ENCODE peak calls at places on chromosomes 11 and 22, in nine cellular contexts. O is foreskin keratinocyte, R is caudate nucleus, N is right cardiac atrium, T is RWPE1, G is suprapubic skin, B is H1, D is upper lobe of right lung, V is mesendoderm. U is an unnamed sample.

GRCh38 chr11:57240007-57240406 is 3.0 kb upstream of the APLNR start:
- DNase-seq in O (no peak), R (no peak), N (no peak), T (no peak), G (no peak), B (no peak), D (no peak), V (no peak), U (no peak)

GRCh38 chr11:131290111-131290510 is 80.3 kb upstream of the NTM start:
- DNase-seq in O (no peak), R (no peak), N (no peak), T (no peak), G (no peak), B (no peak), D (no peak), V (peak; percentile 33), U (no peak)

GRCh38 chr22:30575011-30575671 is 676 bp upstream of the GAL3ST1 start:
- DNase-seq in O (no peak), R (peak; percentile 69), N (peak; percentile 78), T (no peak), G (no peak), B (no peak), D (no peak), V (peak; percentile 54), U (peak; percentile 47)

GRCh38 chr11:64500176-64501013 is 90.6 kb upstream of the SLC22A12 start:
- DNase-seq in O (no peak), R (no peak), N (peak; percentile 62), T (no peak), G (peak; percentile 39), B (no peak), D (no peak), V (no peak), U (no peak)

GRCh38 chr11:15638386-15638787 is 523.7 kb downstream of the INSC start:
- DNase-seq in O (no peak), R (no peak), N (no peak), T (no peak), G (no peak), B (no peak), D (no peak), V (no peak), U (no peak)

GRCh38 chr11:2451916-2452694 is 7.3 kb downstream of the KCNQ1 start:
- DNase-seq in O (no peak), R (no peak), N (no peak), T (no peak), G (peak; percentile 50), B (no peak), D (peak; percentile 47), V (no peak), U (no peak)

GRCh38 chr11:58067685-58068084 is 36.9 kb downstream of the OR6Q1 start:
- DNase-seq in O (no peak), R (no peak), N (no peak), T (no peak), G (no peak), B (no peak), D (no peak), V (no peak), U (no peak)

GRCh38 chr11:66568124-66568916 is at the start of gene CTSF:
- DNase-seq in O (no peak), R (peak; percentile 85), N (peak; percentile 96), T (peak; percentile 96), G (peak; percentile 91), B (no peak), D (peak; percentile 94), V (no peak), U (peak; percentile 91)

GRCh38 chr11:74004694-74005615 is 3.9 kb downstream of the UCP3 start:
- DNase-seq in O (no peak), R (no peak), N (no peak), T (no peak), G (no peak), B (no peak), D (no peak), V (no peak), U (no peak)

GRCh38 chr11:31810779-31811647 is at the start of gene PAX6:
- DNase-seq in O (no peak), R (peak; percentile 37), N (peak; percentile 63), T (peak; percentile 51), G (no peak), B (no peak), D (no peak), V (peak; percentile 88), U (no peak)

GRCh38 chr22:20015971-20016733 is 471 bp downstream of the ARVCF start:
- DNase-seq in O (no peak), R (no peak), N (peak; percentile 77), T (no peak), G (no peak), B (no peak), D (peak; percentile 80), V (peak; percentile 36), U (peak; percentile 39)

GRCh38 chr22:43002198-43002577 is 12.8 kb downstream of the PACSIN2 start:
- DNase-seq in O (peak; percentile 66), R (no peak), N (no peak), T (peak; percentile 34), G (no peak), B (no peak), D (no peak), V (peak; percentile 74), U (no peak)

GRCh38 chr11:131674051-131674755 is 303.8 kb downstream of the NTM start:
- DNase-seq in O (peak; percentile 46), R (peak; percentile 69), N (peak; percentile 87), T (peak; percentile 53), G (no peak), B (peak; percentile 50), D (peak; percentile 85), V (peak; percentile 86), U (peak; percentile 75)

GRCh38 chr11:42595856-42596255 is 715.9 kb upstream of the API5 start:
- DNase-seq in O (no peak), R (no peak), N (no peak), T (no peak), G (no peak), B (peak; percentile 9), D (no peak), V (peak; percentile 78), U (no peak)

GRCh38 chr11:59802639-59803176 is 7.9 kb downstream of the MRPL16 start:
- DNase-seq in O (no peak), R (no peak), N (no peak), T (peak; percentile 43), G (no peak), B (no peak), D (no peak), V (peak; percentile 52), U (no peak)

GRCh38 chr11:34214961-34215805 is 109.8 kb downstream of the NAT10 start:
- DNase-seq in O (peak; percentile 82), R (no peak), N (no peak), T (peak; percentile 74), G (no peak), B (no peak), D (no peak), V (peak; percentile 58), U (no peak)

GRCh38 chr11:1305558-1306056 is 3.8 kb downstream of the TOLLIP start:
- DNase-seq in O (no peak), R (no peak), N (peak; percentile 46), T (no peak), G (peak; percentile 56), B (no peak), D (no peak), V (no peak), U (no peak)

GRCh38 chr11:1304376-1304775 is 5.1 kb downstream of the TOLLIP start:
- DNase-seq in O (no peak), R (no peak), N (no peak), T (no peak), G (peak; percentile 55), B (no peak), D (peak; percentile 72), V (no peak), U (no peak)

GRCh38 chr11:1306186-1307162 is 3.0 kb downstream of the TOLLIP start:
- DNase-seq in O (no peak), R (no peak), N (no peak), T (no peak), G (peak; percentile 64), B (no peak), D (no peak), V (no peak), U (no peak)

GRCh38 chr11:1303973-1304372 is 5.5 kb downstream of the TOLLIP start:
- DNase-seq in O (no peak), R (no peak), N (peak; percentile 66), T (no peak), G (peak; percentile 57), B (no peak), D (peak; percentile 79), V (no peak), U (no peak)

GRCh38 chr11:1305063-1305495 is 4.4 kb downstream of the TOLLIP start:
- DNase-seq in O (no peak), R (no peak), N (no peak), T (no peak), G (peak; percentile 60), B (no peak), D (no peak), V (no peak), U (no peak)
- H3K27ac ChIP-seq in O (no peak overlapping the region), R (no peak overlapping the region), N (no peak overlapping the region), T (peak overlapping the region; percentile 10), G (no peak overlapping the region), B (no peak overlapping the region), D (no peak overlapping the region), V (no peak overlapping the region), U (no peak overlapping the region)

DNA sequence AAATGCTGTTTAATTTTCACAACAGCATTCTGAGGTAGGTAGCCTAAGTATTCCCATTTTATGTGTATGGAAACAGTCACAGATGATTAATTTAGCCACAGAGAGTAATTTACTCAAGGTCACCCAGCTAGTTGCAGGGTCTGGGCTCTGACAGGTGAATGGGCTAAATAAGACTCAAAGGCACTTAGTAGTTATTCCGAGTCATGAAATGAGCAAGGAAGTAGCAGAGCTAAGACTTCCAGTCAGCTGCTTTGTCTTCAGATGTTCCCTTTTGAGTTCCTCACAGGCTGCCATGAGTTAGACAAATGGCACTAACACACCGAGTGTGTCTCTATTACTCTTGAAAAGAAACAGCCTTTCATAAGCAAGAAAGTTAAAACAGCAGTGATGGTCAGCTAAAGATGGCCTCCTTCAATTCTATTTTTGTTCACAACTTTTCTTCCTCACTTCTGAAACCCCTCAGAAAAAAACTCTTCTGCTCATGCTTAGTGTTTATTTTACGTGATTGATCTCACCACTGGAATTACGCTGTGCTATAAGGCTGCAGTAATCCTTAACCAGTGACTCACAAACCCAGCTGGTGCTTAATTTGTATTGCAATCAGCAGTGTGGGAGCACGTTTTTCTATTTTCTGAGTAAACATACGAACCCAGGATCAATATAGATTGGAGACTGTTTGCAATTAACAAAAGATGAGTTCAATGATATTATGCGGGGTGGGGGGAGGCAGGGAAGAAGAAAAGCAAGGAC is 389.2 kb downstream of the AASDHPPT start:
- DNase-seq in O (no peak), R (no peak), N (no peak), T (peak; percentile 16), G (no peak), B (no peak), D (no peak), V (no peak), U (no peak)
- H3K27ac ChIP-seq in O (no peak overlapping the region), R (no peak overlapping the region), N (no peak overlapping the region), T (no peak overlapping the region), G (no peak overlapping the region), B (no peak overlapping the region), D (no peak overlapping the region), V (no peak overlapping the region), U (no peak overlapping the region)

GRCh38 chr22:27850000-27850465 is 48.5 kb upstream of the MN1 start:
- DNase-seq in O (no peak), R (no peak), N (no peak), T (no peak), G (no peak), B (no peak), D (no peak), V (peak; percentile 27), U (peak; percentile 37)
- H3K27ac ChIP-seq in O (no peak overlapping the region), R (no peak overlapping the region), N (peak overlapping the region; percentile 23), T (no peak overlapping the region), G (no peak overlapping the region), B (peak overlapping the region; percentile 59), D (peak overlapping the region; percentile 12), V (peak overlapping the region; percentile 34), U (peak overlapping the region; percentile 35)

GRCh38 chr22:35274154-35274871 is 17.0 kb downstream of the HMGXB4 start:
- DNase-seq in O (no peak), R (no peak), N (no peak), T (no peak), G (no peak), B (no peak), D (no peak), V (no peak), U (no peak)
- H3K27ac ChIP-seq in O (no peak overlapping the region), R (no peak overlapping the region), N (no peak overlapping the region), T (no peak overlapping the region), G (no peak overlapping the region), B (no peak overlapping the region), D (no peak overlapping the region), V (no peak overlapping the region), U (no peak overlapping the region)

U was measured in heart right ventricle.